ENCODE peak calls at places on chromosome 15, in six cellular contexts. One of them, this sample, is unnamed. For H3K9me3, the result is how much of the 10 kb centered on the place peaks cover.

GRCh38 chr15:60788514-60789091 is 309.7 kb upstream of the ICE2 start:
- DNase-seq in K562: no peak
- DNase-seq in endothelial cell of umbilical vein: no peak
- DNase-seq in spleen: no peak
- DNase-seq in HepG2: no peak
- DNase-seq in transverse colon: no peak
- DNase-seq in this sample: no peak

GRCh38 chr15:69499521-69500201 is 47.0 kb downstream of the RPLP1 start:
- DNase-seq in K562: no peak
- DNase-seq in endothelial cell of umbilical vein: no peak
- DNase-seq in spleen: no peak
- DNase-seq in HepG2: no peak
- DNase-seq in transverse colon: no peak
- DNase-seq in this sample: no peak

GRCh38 chr15:44588541-44588940 is 51.6 kb downstream of the EIF3J start:
- DNase-seq in K562: no peak
- DNase-seq in endothelial cell of umbilical vein: no peak
- DNase-seq in spleen: no peak
- DNase-seq in HepG2: peak
- DNase-seq in transverse colon: no peak
- DNase-seq in this sample: no peak

GRCh38 chr15:31408724-31409123 is 82.1 kb downstream of the KLF13 start:
- DNase-seq in K562: no peak
- DNase-seq in endothelial cell of umbilical vein: no peak
- DNase-seq in spleen: no peak
- DNase-seq in HepG2: no peak
- DNase-seq in transverse colon: no peak
- DNase-seq in this sample: no peak

GRCh38 chr15:72136170-72137051 is 18.2 kb downstream of the SENP8 start:
- DNase-seq in K562: no peak
- DNase-seq in endothelial cell of umbilical vein: no peak
- DNase-seq in spleen: no peak
- DNase-seq in HepG2: no peak
- DNase-seq in transverse colon: no peak
- DNase-seq in this sample: no peak

GRCh38 chr15:52379395-52380111 is 83.9 kb upstream of the MYO5C start:
- DNase-seq in K562: no peak
- DNase-seq in endothelial cell of umbilical vein: no peak
- DNase-seq in spleen: no peak
- DNase-seq in HepG2: no peak
- DNase-seq in transverse colon: no peak
- DNase-seq in this sample: no peak

GRCh38 chr15:38758001-38758400 is 193.4 kb upstream of the RASGRP1 start:
- DNase-seq in K562: no peak
- DNase-seq in endothelial cell of umbilical vein: peak
- DNase-seq in spleen: no peak
- DNase-seq in HepG2: no peak
- DNase-seq in transverse colon: no peak
- DNase-seq in this sample: no peak

GRCh38 chr15:81014446-81015093 is 13.8 kb downstream of the TLNRD1 start:
- DNase-seq in K562: no peak
- DNase-seq in endothelial cell of umbilical vein: no peak
- DNase-seq in spleen: no peak
- DNase-seq in HepG2: no peak
- DNase-seq in transverse colon: no peak
- DNase-seq in this sample: no peak

GRCh38 chr15:77659350-77660321 is 26.9 kb upstream of the LINGO1 start:
- DNase-seq in K562: peak
- DNase-seq in endothelial cell of umbilical vein: peak
- DNase-seq in spleen: no peak
- DNase-seq in HepG2: peak
- DNase-seq in transverse colon: peak
- DNase-seq in this sample: peak

GRCh38 chr15:32828507-32829186 is 110.8 kb downstream of the GREM1 start:
- DNase-seq in K562: no peak
- DNase-seq in endothelial cell of umbilical vein: no peak
- DNase-seq in spleen: no peak
- DNase-seq in HepG2: no peak
- DNase-seq in transverse colon: no peak
- DNase-seq in this sample: no peak

GRCh38 chr15:101827257-101827656 is 15.3 kb downstream of the OR4F15 start:
- DNase-seq in K562: no peak
- DNase-seq in endothelial cell of umbilical vein: no peak
- DNase-seq in spleen: no peak
- DNase-seq in HepG2: no peak
- DNase-seq in transverse colon: no peak
- DNase-seq in this sample: no peak

GRCh38 chr15:85010472-85011209 is 29.0 kb downstream of the PDE8A start:
- DNase-seq in K562: peak
- DNase-seq in endothelial cell of umbilical vein: peak
- DNase-seq in spleen: no peak
- DNase-seq in HepG2: no peak
- DNase-seq in transverse colon: no peak
- DNase-seq in this sample: no peak

GRCh38 chr15:41341519-41341918 is 8.8 kb downstream of the NUSAP1 start:
- DNase-seq in K562: no peak
- DNase-seq in endothelial cell of umbilical vein: no peak
- DNase-seq in spleen: no peak
- DNase-seq in HepG2: no peak
- DNase-seq in transverse colon: no peak
- DNase-seq in this sample: no peak

GRCh38 chr15:60582370-60583036 is 103.6 kb upstream of the ICE2 start:
- DNase-seq in K562: no peak
- DNase-seq in endothelial cell of umbilical vein: peak
- DNase-seq in spleen: no peak
- DNase-seq in HepG2: peak
- DNase-seq in transverse colon: no peak
- DNase-seq in this sample: no peak

GRCh38 chr15:81215983-81216382 is 19.3 kb downstream of the IL16 start:
- DNase-seq in K562: no peak
- DNase-seq in endothelial cell of umbilical vein: no peak
- DNase-seq in spleen: no peak
- DNase-seq in HepG2: no peak
- DNase-seq in transverse colon: no peak
- DNase-seq in this sample: no peak

GRCh38 chr15:100310511-100310910 is 31.3 kb downstream of the ADAMTS17 start:
- DNase-seq in K562: no peak
- DNase-seq in endothelial cell of umbilical vein: no peak
- DNase-seq in spleen: no peak
- DNase-seq in HepG2: no peak
- DNase-seq in transverse colon: no peak
- DNase-seq in this sample: no peak

GRCh38 chr15:60395276-60396011 is 2.3 kb downstream of the ANXA2 start:
- DNase-seq in K562: no peak
- DNase-seq in endothelial cell of umbilical vein: no peak
- DNase-seq in spleen: no peak
- DNase-seq in HepG2: no peak
- DNase-seq in transverse colon: no peak
- DNase-seq in this sample: no peak

GRCh38 chr15:33547876-33548275 is 237.1 kb downstream of the RYR3 start:
- DNase-seq in K562: peak
- DNase-seq in endothelial cell of umbilical vein: peak
- DNase-seq in spleen: no peak
- DNase-seq in HepG2: peak
- DNase-seq in transverse colon: no peak
- DNase-seq in this sample: no peak

GRCh38 chr15:35019401-35020327 is 31.6 kb upstream of the ZNF770 start:
- DNase-seq in K562: no peak
- DNase-seq in endothelial cell of umbilical vein: no peak
- DNase-seq in spleen: no peak
- DNase-seq in HepG2: no peak
- DNase-seq in transverse colon: no peak
- DNase-seq in this sample: no peak

GRCh38 chr15:77584201-77584600 is 48.5 kb downstream of the LINGO1 start:
- DNase-seq in K562: peak
- DNase-seq in endothelial cell of umbilical vein: no peak
- DNase-seq in spleen: no peak
- DNase-seq in HepG2: peak
- DNase-seq in transverse colon: no peak
- DNase-seq in this sample: no peak

GRCh38 chr15:95259513-95259912 is 1028.2 kb downstream of the MCTP2 start:
- DNase-seq in K562: peak
- DNase-seq in endothelial cell of umbilical vein: peak
- DNase-seq in spleen: no peak
- DNase-seq in HepG2: peak
- DNase-seq in transverse colon: peak
- DNase-seq in this sample: no peak

GRCh38 chr15:47184003-47184404 is 533.3 kb upstream of the SEMA6D start:
- DNase-seq in K562: no peak
- DNase-seq in endothelial cell of umbilical vein: peak
- DNase-seq in spleen: peak
- DNase-seq in HepG2: no peak
- DNase-seq in transverse colon: peak
- DNase-seq in this sample: peak

GRCh38 chr15:89116404-89116803 is 28.1 kb downstream of the ABHD2 start:
- DNase-seq in K562: no peak
- DNase-seq in endothelial cell of umbilical vein: no peak
- DNase-seq in spleen: no peak
- DNase-seq in HepG2: no peak
- DNase-seq in transverse colon: no peak
- DNase-seq in this sample: no peak

GRCh38 chr15:85795669-85796305 is 1.1 kb upstream of the KLHL25 start:
- DNase-seq in K562: no peak
- DNase-seq in endothelial cell of umbilical vein: no peak
- DNase-seq in spleen: no peak
- DNase-seq in HepG2: no peak
- DNase-seq in transverse colon: peak
- DNase-seq in this sample: no peak

GRCh38 chr15:77715051-77715450 is 82.3 kb upstream of the LINGO1 start:
- DNase-seq in K562: no peak
- DNase-seq in endothelial cell of umbilical vein: no peak
- DNase-seq in spleen: no peak
- DNase-seq in HepG2: no peak
- DNase-seq in transverse colon: no peak
- DNase-seq in this sample: no peak

GRCh38 chr15:26870346-26870745 is 3.5 kb downstream of the GABRA5 start:
- DNase-seq in K562: no peak
- DNase-seq in endothelial cell of umbilical vein: no peak
- DNase-seq in spleen: no peak
- DNase-seq in HepG2: no peak
- DNase-seq in transverse colon: no peak
- DNase-seq in this sample: no peak

GRCh38 chr15:100663066-100663465 is 60.7 kb downstream of the ASB7 start:
- DNase-seq in K562: peak
- DNase-seq in endothelial cell of umbilical vein: no peak
- DNase-seq in spleen: no peak
- DNase-seq in HepG2: no peak
- DNase-seq in transverse colon: no peak
- DNase-seq in this sample: no peak

GRCh38 chr15:57411945-57412768 is 35.9 kb downstream of the CGNL1 start:
- DNase-seq in K562: no peak
- DNase-seq in endothelial cell of umbilical vein: no peak
- DNase-seq in spleen: no peak
- DNase-seq in HepG2: no peak
- DNase-seq in transverse colon: no peak
- DNase-seq in this sample: no peak

GRCh38 chr15:36678308-36678707 is 98.9 kb downstream of the CDIN1 start:
- DNase-seq in K562: no peak
- DNase-seq in endothelial cell of umbilical vein: no peak
- DNase-seq in spleen: no peak
- DNase-seq in HepG2: no peak
- DNase-seq in transverse colon: no peak
- DNase-seq in this sample: no peak

GRCh38 chr15:48717458-48717857 is 71.9 kb upstream of the FBN1 start:
- DNase-seq in K562: no peak
- DNase-seq in endothelial cell of umbilical vein: no peak
- DNase-seq in spleen: no peak
- DNase-seq in HepG2: no peak
- DNase-seq in transverse colon: no peak
- DNase-seq in this sample: no peak

GRCh38 chr15:64911317-64912186 is at the start of gene ANKDD1A:
- DNase-seq in K562: no peak
- DNase-seq in endothelial cell of umbilical vein: peak
- DNase-seq in spleen: peak
- DNase-seq in HepG2: no peak
- DNase-seq in transverse colon: peak
- DNase-seq in this sample: peak
- TF ChIP-seq POLR2AphosphoS5 in K562: no peak
- TF ChIP-seq POLR2AphosphoS5 in endothelial cell of umbilical vein: peak
- TF ChIP-seq POLR2AphosphoS5 in spleen: peak
- TF ChIP-seq POLR2AphosphoS5 in HepG2: no peak
- TF ChIP-seq POLR2AphosphoS5 in transverse colon: no peak
- TF ChIP-seq POLR2AphosphoS5 in this sample: no peak

GRCh38 chr15:75578948-75579908 is at the start of gene PTPN9:
- DNase-seq in K562: peak
- DNase-seq in endothelial cell of umbilical vein: peak
- DNase-seq in spleen: peak
- DNase-seq in HepG2: peak
- DNase-seq in transverse colon: peak
- DNase-seq in this sample: peak
- TF ChIP-seq POLR2A in K562: peak
- TF ChIP-seq POLR2A in endothelial cell of umbilical vein: peak
- TF ChIP-seq POLR2A in spleen: no peak
- TF ChIP-seq POLR2A in HepG2: no peak
- TF ChIP-seq POLR2A in transverse colon: peak
- TF ChIP-seq POLR2A in this sample: peak

GRCh38 chr15:68265674-68266073 is 11.9 kb upstream of the FEM1B start:
- DNase-seq in K562: no peak
- DNase-seq in endothelial cell of umbilical vein: no peak
- DNase-seq in spleen: no peak
- DNase-seq in HepG2: no peak
- DNase-seq in transverse colon: no peak
- DNase-seq in this sample: no peak
- H3K9me3 ChIP-seq in K562: under half
- H3K9me3 ChIP-seq in endothelial cell of umbilical vein: under half
- H3K9me3 ChIP-seq in spleen: under half
- H3K9me3 ChIP-seq in HepG2: under half
- H3K9me3 ChIP-seq in transverse colon: under half
- H3K9me3 ChIP-seq in this sample: under half

DNA sequence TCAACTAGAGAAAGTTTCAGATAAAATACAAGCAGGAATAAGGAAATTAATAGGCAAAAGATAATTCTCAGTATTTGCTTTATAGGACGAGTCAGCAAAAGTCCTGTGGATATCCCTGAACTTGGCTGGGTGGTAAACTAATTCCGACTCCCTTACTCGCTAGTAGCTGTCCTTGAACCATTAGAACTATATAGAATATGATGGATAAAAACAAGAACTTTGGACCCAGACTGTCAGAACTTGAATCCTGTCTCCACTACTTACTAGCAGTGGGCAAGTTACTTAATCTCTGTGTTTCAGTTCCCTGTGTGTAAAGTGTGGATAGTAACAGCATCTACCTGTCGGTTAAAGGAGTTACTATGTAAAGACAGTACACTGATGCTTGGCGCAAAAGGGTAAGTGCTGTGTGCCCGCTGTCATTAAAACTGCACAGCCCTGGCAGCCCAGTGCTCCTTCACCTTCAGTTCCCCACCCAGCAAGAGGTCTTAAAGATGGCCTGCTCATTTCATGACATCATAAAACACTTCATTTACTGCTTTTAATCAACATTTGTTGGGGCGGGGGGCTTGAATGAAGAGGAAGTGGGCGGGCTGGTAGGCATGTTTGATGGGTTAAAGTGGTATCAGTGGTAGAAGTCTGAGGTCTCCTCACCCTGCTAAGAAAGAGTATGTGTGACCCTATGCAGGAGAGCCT is 7.3 kb downstream of the TPM1 start:
- DNase-seq in K562: no peak
- DNase-seq in endothelial cell of umbilical vein: peak
- DNase-seq in spleen: no peak
- DNase-seq in HepG2: peak
- DNase-seq in transverse colon: no peak
- DNase-seq in this sample: no peak
- TF ChIP-seq POLR2AphosphoS5 in K562: no peak
- TF ChIP-seq POLR2AphosphoS5 in endothelial cell of umbilical vein: peak
- TF ChIP-seq POLR2AphosphoS5 in spleen: no peak
- TF ChIP-seq POLR2AphosphoS5 in HepG2: no peak
- TF ChIP-seq POLR2AphosphoS5 in transverse colon: no peak
- TF ChIP-seq POLR2AphosphoS5 in this sample: no peak

This sample was measured in upper lobe of left lung.